ENCODE peak calls at places on chromosomes 5 and 9, in nine cellular contexts. One of them, this sample, is unnamed.

GRCh38 chr5:124683917-124684555 is 62.4 kb downstream of the ZNF608 start:
- DNase-seq in right lobe of liver: no peak
- DNase-seq in pancreas: no peak
- DNase-seq in IMR-90: no peak
- DNase-seq in anterior cingulate cortex: no peak
- DNase-seq in HTR-8/SVneo: no peak
- DNase-seq in OCI-LY7: no peak
- DNase-seq in ACHN: no peak
- DNase-seq in B cell: no peak
- DNase-seq in this sample: no peak

GRCh38 chr5:127398508-127398907 is 107.9 kb downstream of the MEGF10 start:
- DNase-seq in pancreas: no peak
- DNase-seq in B cell: no peak
- DNase-seq in anterior cingulate cortex: no peak
- DNase-seq in IMR-90: no peak
- DNase-seq in HTR-8/SVneo: no peak
- DNase-seq in ACHN: no peak
- DNase-seq in OCI-LY7: no peak
- DNase-seq in right lobe of liver: no peak
- DNase-seq in this sample: no peak

GRCh38 chr9:6239048-6239461 is 23.4 kb downstream of the IL33 start:
- DNase-seq in B cell: no peak
- DNase-seq in right lobe of liver: no peak
- DNase-seq in anterior cingulate cortex: no peak
- DNase-seq in HTR-8/SVneo: no peak
- DNase-seq in IMR-90: peak
- DNase-seq in pancreas: no peak
- DNase-seq in OCI-LY7: no peak
- DNase-seq in ACHN: no peak
- DNase-seq in this sample: no peak

GRCh38 chr9:89883401-89884341 is 278.9 kb downstream of the GADD45G start:
- DNase-seq in HTR-8/SVneo: no peak
- DNase-seq in ACHN: no peak
- DNase-seq in right lobe of liver: no peak
- DNase-seq in pancreas: no peak
- DNase-seq in B cell: no peak
- DNase-seq in OCI-LY7: no peak
- DNase-seq in IMR-90: no peak
- DNase-seq in anterior cingulate cortex: no peak
- DNase-seq in this sample: no peak

GRCh38 chr5:9454012-9454481 is 91.8 kb downstream of the SEMA5A start:
- DNase-seq in B cell: no peak
- DNase-seq in pancreas: no peak
- DNase-seq in right lobe of liver: no peak
- DNase-seq in OCI-LY7: no peak
- DNase-seq in anterior cingulate cortex: no peak
- DNase-seq in IMR-90: no peak
- DNase-seq in HTR-8/SVneo: peak
- DNase-seq in ACHN: no peak
- DNase-seq in this sample: no peak

GRCh38 chr9:129569506-129570449 is 51.1 kb downstream of the C9orf50 start:
- DNase-seq in anterior cingulate cortex: no peak
- DNase-seq in ACHN: peak
- DNase-seq in IMR-90: peak
- DNase-seq in HTR-8/SVneo: no peak
- DNase-seq in B cell: no peak
- DNase-seq in right lobe of liver: no peak
- DNase-seq in OCI-LY7: peak
- DNase-seq in pancreas: peak
- DNase-seq in this sample: no peak

GRCh38 chr5:151647320-151647861 is 39.3 kb downstream of the SPARC start:
- DNase-seq in pancreas: no peak
- DNase-seq in IMR-90: no peak
- DNase-seq in HTR-8/SVneo: no peak
- DNase-seq in anterior cingulate cortex: no peak
- DNase-seq in ACHN: no peak
- DNase-seq in OCI-LY7: no peak
- DNase-seq in B cell: no peak
- DNase-seq in right lobe of liver: no peak
- DNase-seq in this sample: no peak

GRCh38 chr9:90053027-90053426 is 448.2 kb downstream of the GADD45G start:
- DNase-seq in OCI-LY7: peak
- DNase-seq in HTR-8/SVneo: no peak
- DNase-seq in ACHN: no peak
- DNase-seq in B cell: no peak
- DNase-seq in anterior cingulate cortex: no peak
- DNase-seq in right lobe of liver: no peak
- DNase-seq in pancreas: no peak
- DNase-seq in IMR-90: no peak
- DNase-seq in this sample: no peak

GRCh38 chr9:29793970-29794369 is 2220.7 kb upstream of the C9orf72 start:
- DNase-seq in anterior cingulate cortex: no peak
- DNase-seq in pancreas: no peak
- DNase-seq in B cell: no peak
- DNase-seq in OCI-LY7: no peak
- DNase-seq in IMR-90: no peak
- DNase-seq in HTR-8/SVneo: no peak
- DNase-seq in right lobe of liver: no peak
- DNase-seq in ACHN: no peak
- DNase-seq in this sample: no peak

GRCh38 chr5:43117092-43117491 is 3.6 kb upstream of the ZNF131 start:
- DNase-seq in B cell: no peak
- DNase-seq in IMR-90: no peak
- DNase-seq in anterior cingulate cortex: no peak
- DNase-seq in HTR-8/SVneo: no peak
- DNase-seq in pancreas: no peak
- DNase-seq in OCI-LY7: no peak
- DNase-seq in right lobe of liver: no peak
- DNase-seq in ACHN: no peak
- DNase-seq in this sample: no peak

GRCh38 chr5:134594336-134594735 is 38.3 kb downstream of the SAR1B start:
- DNase-seq in anterior cingulate cortex: no peak
- DNase-seq in IMR-90: no peak
- DNase-seq in OCI-LY7: no peak
- DNase-seq in ACHN: no peak
- DNase-seq in B cell: no peak
- DNase-seq in pancreas: no peak
- DNase-seq in right lobe of liver: peak
- DNase-seq in HTR-8/SVneo: no peak
- DNase-seq in this sample: no peak

GRCh38 chr9:137978262-137978714 is 100.7 kb downstream of the CACNA1B start:
- DNase-seq in B cell: no peak
- DNase-seq in OCI-LY7: no peak
- DNase-seq in HTR-8/SVneo: no peak
- DNase-seq in right lobe of liver: no peak
- DNase-seq in ACHN: no peak
- DNase-seq in pancreas: no peak
- DNase-seq in anterior cingulate cortex: no peak
- DNase-seq in IMR-90: no peak
- DNase-seq in this sample: no peak

GRCh38 chr9:98488578-98489312 is 220.0 kb downstream of the GABBR2 start:
- DNase-seq in anterior cingulate cortex: no peak
- DNase-seq in ACHN: peak
- DNase-seq in pancreas: no peak
- DNase-seq in HTR-8/SVneo: peak
- DNase-seq in right lobe of liver: no peak
- DNase-seq in B cell: no peak
- DNase-seq in OCI-LY7: no peak
- DNase-seq in IMR-90: peak
- DNase-seq in this sample: no peak

GRCh38 chr5:77855369-77855768 is 79.2 kb upstream of the TBCA start:
- DNase-seq in B cell: no peak
- DNase-seq in right lobe of liver: no peak
- DNase-seq in ACHN: no peak
- DNase-seq in HTR-8/SVneo: no peak
- DNase-seq in anterior cingulate cortex: no peak
- DNase-seq in IMR-90: no peak
- DNase-seq in pancreas: no peak
- DNase-seq in OCI-LY7: no peak
- DNase-seq in this sample: no peak

GRCh38 chr9:13717356-13718057 is 438.0 kb upstream of the MPDZ start:
- DNase-seq in HTR-8/SVneo: no peak
- DNase-seq in pancreas: no peak
- DNase-seq in B cell: no peak
- DNase-seq in OCI-LY7: no peak
- DNase-seq in right lobe of liver: no peak
- DNase-seq in ACHN: no peak
- DNase-seq in IMR-90: peak
- DNase-seq in anterior cingulate cortex: no peak
- DNase-seq in this sample: no peak

GRCh38 chr5:144583493-144584154 is 413.0 kb downstream of the KCTD16 start:
- DNase-seq in pancreas: no peak
- DNase-seq in IMR-90: no peak
- DNase-seq in B cell: no peak
- DNase-seq in OCI-LY7: no peak
- DNase-seq in HTR-8/SVneo: no peak
- DNase-seq in ACHN: no peak
- DNase-seq in right lobe of liver: no peak
- DNase-seq in anterior cingulate cortex: no peak
- DNase-seq in this sample: no peak

GRCh38 chr9:21155501-21155900 is 11.0 kb downstream of the IFNA21 start:
- DNase-seq in IMR-90: no peak
- DNase-seq in HTR-8/SVneo: no peak
- DNase-seq in pancreas: no peak
- DNase-seq in ACHN: no peak
- DNase-seq in B cell: no peak
- DNase-seq in right lobe of liver: no peak
- DNase-seq in anterior cingulate cortex: no peak
- DNase-seq in OCI-LY7: no peak
- DNase-seq in this sample: no peak

GRCh38 chr9:105418588-105419108 is 29.2 kb upstream of the FSD1L start:
- DNase-seq in OCI-LY7: no peak
- DNase-seq in right lobe of liver: peak
- DNase-seq in ACHN: no peak
- DNase-seq in IMR-90: no peak
- DNase-seq in HTR-8/SVneo: no peak
- DNase-seq in pancreas: no peak
- DNase-seq in anterior cingulate cortex: no peak
- DNase-seq in B cell: no peak
- DNase-seq in this sample: no peak

GRCh38 chr5:103362211-103362610 is 103.6 kb downstream of the MACIR start:
- DNase-seq in B cell: no peak
- DNase-seq in right lobe of liver: no peak
- DNase-seq in IMR-90: peak
- DNase-seq in pancreas: no peak
- DNase-seq in HTR-8/SVneo: no peak
- DNase-seq in OCI-LY7: no peak
- DNase-seq in anterior cingulate cortex: no peak
- DNase-seq in ACHN: no peak
- DNase-seq in this sample: no peak

GRCh38 chr5:96854067-96854466 is 22.2 kb upstream of the ERAP2 start:
- DNase-seq in B cell: no peak
- DNase-seq in IMR-90: no peak
- DNase-seq in OCI-LY7: no peak
- DNase-seq in right lobe of liver: no peak
- DNase-seq in ACHN: no peak
- DNase-seq in pancreas: no peak
- DNase-seq in anterior cingulate cortex: no peak
- DNase-seq in HTR-8/SVneo: no peak
- DNase-seq in this sample: no peak

GRCh38 chr9:24479266-24479665 is 66.4 kb downstream of the IZUMO3 start:
- DNase-seq in IMR-90: no peak
- DNase-seq in HTR-8/SVneo: no peak
- DNase-seq in OCI-LY7: no peak
- DNase-seq in anterior cingulate cortex: no peak
- DNase-seq in pancreas: no peak
- DNase-seq in ACHN: no peak
- DNase-seq in B cell: no peak
- DNase-seq in right lobe of liver: no peak
- DNase-seq in this sample: no peak

GRCh38 chr5:8829322-8830029 is 716.4 kb downstream of the SEMA5A start:
- DNase-seq in ACHN: peak
- DNase-seq in anterior cingulate cortex: no peak
- DNase-seq in HTR-8/SVneo: peak
- DNase-seq in B cell: no peak
- DNase-seq in right lobe of liver: no peak
- DNase-seq in OCI-LY7: no peak
- DNase-seq in IMR-90: peak
- DNase-seq in pancreas: no peak
- DNase-seq in this sample: no peak

GRCh38 chr5:58022055-58022454 is 437.8 kb downstream of the PLK2 start:
- DNase-seq in OCI-LY7: no peak
- DNase-seq in right lobe of liver: peak
- DNase-seq in IMR-90: peak
- DNase-seq in ACHN: no peak
- DNase-seq in pancreas: no peak
- DNase-seq in B cell: no peak
- DNase-seq in HTR-8/SVneo: no peak
- DNase-seq in anterior cingulate cortex: no peak
- DNase-seq in this sample: no peak

GRCh38 chr5:52798952-52799351 is 11.2 kb downstream of the ITGA1 start:
- DNase-seq in OCI-LY7: peak
- DNase-seq in pancreas: no peak
- DNase-seq in IMR-90: no peak
- DNase-seq in ACHN: no peak
- DNase-seq in right lobe of liver: no peak
- DNase-seq in anterior cingulate cortex: no peak
- DNase-seq in B cell: no peak
- DNase-seq in HTR-8/SVneo: no peak
- DNase-seq in this sample: no peak

GRCh38 chr5:137856201-137856600 is 11.5 kb upstream of the MYOT start:
- DNase-seq in OCI-LY7: no peak
- DNase-seq in anterior cingulate cortex: no peak
- DNase-seq in HTR-8/SVneo: no peak
- DNase-seq in pancreas: no peak
- DNase-seq in right lobe of liver: no peak
- DNase-seq in IMR-90: no peak
- DNase-seq in B cell: no peak
- DNase-seq in ACHN: no peak
- DNase-seq in this sample: no peak

GRCh38 chr5:67483453-67484030 is 286.9 kb upstream of the CD180 start:
- DNase-seq in OCI-LY7: no peak
- DNase-seq in pancreas: no peak
- DNase-seq in ACHN: no peak
- DNase-seq in IMR-90: no peak
- DNase-seq in B cell: no peak
- DNase-seq in anterior cingulate cortex: no peak
- DNase-seq in right lobe of liver: no peak
- DNase-seq in HTR-8/SVneo: no peak
- DNase-seq in this sample: no peak

GRCh38 chr5:171067540-171068130 is 205.8 kb downstream of the RANBP17 start:
- DNase-seq in anterior cingulate cortex: no peak
- DNase-seq in pancreas: no peak
- DNase-seq in IMR-90: no peak
- DNase-seq in OCI-LY7: no peak
- DNase-seq in right lobe of liver: no peak
- DNase-seq in ACHN: no peak
- DNase-seq in B cell: no peak
- DNase-seq in HTR-8/SVneo: no peak
- DNase-seq in this sample: no peak

GRCh38 chr9:90894956-90895687 is 93.5 kb downstream of the SYK start:
- DNase-seq in ACHN: peak
- DNase-seq in B cell: no peak
- DNase-seq in pancreas: no peak
- DNase-seq in IMR-90: no peak
- DNase-seq in right lobe of liver: no peak
- DNase-seq in HTR-8/SVneo: peak
- DNase-seq in anterior cingulate cortex: no peak
- DNase-seq in OCI-LY7: peak
- DNase-seq in this sample: no peak

GRCh38 chr5:9069650-9070049 is 476.2 kb downstream of the SEMA5A start:
- DNase-seq in pancreas: no peak
- DNase-seq in anterior cingulate cortex: no peak
- DNase-seq in HTR-8/SVneo: no peak
- DNase-seq in OCI-LY7: no peak
- DNase-seq in B cell: no peak
- DNase-seq in IMR-90: peak
- DNase-seq in ACHN: peak
- DNase-seq in right lobe of liver: no peak
- DNase-seq in this sample: no peak

GRCh38 chr9:128254855-128255759 is 20.7 kb downstream of the GOLGA2 start:
- DNase-seq in ACHN: peak
- DNase-seq in pancreas: peak
- DNase-seq in OCI-LY7: peak
- DNase-seq in IMR-90: peak
- DNase-seq in HTR-8/SVneo: peak
- DNase-seq in B cell: peak
- DNase-seq in right lobe of liver: peak
- DNase-seq in anterior cingulate cortex: no peak
- DNase-seq in this sample: peak

GRCh38 chr9:83708515-83709158 is 879 bp upstream of the UBQLN1 start:
- DNase-seq in right lobe of liver: peak
- DNase-seq in ACHN: peak
- DNase-seq in B cell: peak
- DNase-seq in OCI-LY7: peak
- DNase-seq in anterior cingulate cortex: no peak
- DNase-seq in IMR-90: peak
- DNase-seq in HTR-8/SVneo: peak
- DNase-seq in pancreas: peak
- DNase-seq in this sample: peak